ENCODE peak calls at places on chromosomes 1 and 21, in nine cellular contexts. W, A, B, K, G, N, C, S and J are unnamed samples.

GRCh38 chr1:93207211-93207610 is 26.7 kb downstream of the CCDC18 start:
- DNase-seq in A (no peak), C (no peak), W (no peak), G (no peak), S (no peak), B (no peak), N (no peak), K (no peak), J (no peak)

GRCh38 chr1:233662503-233663105 is 48.7 kb downstream of the KCNK1 start:
- DNase-seq in G (no peak), K (no peak), S (no peak), C (no peak), N (no peak), A (no peak), W (no peak), B (no peak), J (no peak)

GRCh38 chr1:246110343-246111219 is 396.5 kb downstream of the SMYD3 start:
- DNase-seq in A (no peak), C (peak; percentile 21), N (no peak), B (no peak), K (no peak), S (no peak), G (no peak), W (no peak), J (peak; percentile 12)

GRCh38 chr1:210624722-210625121 is 296.0 kb downstream of the HHAT start:
- DNase-seq in S (no peak), N (no peak), A (no peak), B (no peak), C (no peak), K (no peak), W (no peak), G (no peak), J (no peak)

GRCh38 chr1:30414851-30415165 is 308.6 kb downstream of the MATN1 start:
- DNase-seq in W (peak; percentile 57), B (no peak), A (no peak), G (no peak), K (no peak), N (no peak), C (no peak), S (no peak), J (no peak)

GRCh38 chr1:18100493-18101063 is 7.0 kb upstream of the IGSF21 start:
- DNase-seq in K (peak; percentile 58), A (peak; percentile 63), W (peak; percentile 92), N (peak; percentile 38), B (peak; percentile 19), S (peak; percentile 50), C (peak; percentile 79), G (peak; percentile 33), J (peak; percentile 65)

GRCh38 chr1:53878492-53879105 is 11.0 kb downstream of the YIPF1 start:
- DNase-seq in C (no peak), B (no peak), N (no peak), W (no peak), K (no peak), G (no peak), A (peak; percentile 11), S (peak; percentile 49), J (peak; percentile 72)

GRCh38 chr1:99527078-99527477 is 118.8 kb upstream of the PALMD start:
- DNase-seq in B (no peak), S (no peak), W (no peak), A (no peak), C (no peak), G (no peak), K (no peak), N (no peak), J (no peak)

GRCh38 chr1:85048296-85049064 is at the start of gene MCOLN3:
- DNase-seq in G (peak; percentile 38), B (peak; percentile 26), C (peak; percentile 56), K (peak; percentile 61), S (peak; percentile 19), N (no peak), W (peak; percentile 92), A (peak; percentile 17), J (peak; percentile 2)

GRCh38 chr1:176643536-176643935 is 180.6 kb downstream of the PAPPA2 start:
- DNase-seq in G (no peak), B (no peak), N (no peak), C (no peak), W (no peak), S (no peak), A (no peak), K (no peak), J (no peak)

GRCh38 chr1:204591473-204592090 is 75.4 kb downstream of the MDM4 start:
- DNase-seq in A (no peak), C (no peak), G (no peak), K (no peak), B (no peak), W (no peak), N (no peak), S (no peak), J (no peak)

DNA sequence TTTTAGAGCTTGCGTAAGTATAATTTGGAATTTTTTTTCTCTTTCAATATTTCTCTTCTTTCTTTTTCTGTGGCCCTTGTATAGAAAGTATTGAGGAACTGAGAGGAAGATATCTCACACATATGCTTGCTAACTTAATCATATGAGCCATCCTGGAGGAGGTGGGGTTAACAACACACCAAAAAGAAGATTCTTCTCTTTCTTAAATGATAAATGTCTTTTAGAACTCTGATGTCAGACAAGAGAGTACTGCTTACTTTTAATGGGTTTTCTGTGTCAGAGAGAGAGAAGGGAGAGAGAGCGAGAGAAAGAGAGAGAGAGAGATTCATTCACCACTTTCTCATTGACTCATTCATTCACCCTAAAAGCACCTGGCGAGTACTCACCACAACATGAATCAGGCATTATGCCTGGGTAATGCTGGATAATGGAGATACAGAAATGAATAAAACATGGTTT is 250.3 kb upstream of the SGIP1 start:
- DNase-seq in B (no peak), C (no peak), G (no peak), A (no peak), W (no peak), S (no peak), N (no peak), K (no peak), J (no peak)
- TF ChIP-seq POLR2A in B (no peak), C (no peak), G (no peak), A (no peak), W (no peak), S (no peak), N (no peak), K (no peak), J (no peak)

GRCh38 chr1:9291914-9292360 is 757 bp upstream of the SPSB1 start:
- DNase-seq in B (peak; percentile 69), W (peak; percentile 93), K (no peak), N (no peak), S (no peak), C (peak; percentile 87), A (no peak), G (no peak), J (peak; percentile 14)

GRCh38 chr1:9294440-9294773 is 1.7 kb downstream of the SPSB1 start:
- DNase-seq in N (no peak), S (no peak), K (no peak), W (no peak), C (no peak), B (peak; percentile 50), A (no peak), G (no peak), J (no peak)

GRCh38 chr1:9293241-9293511 is 482 bp downstream of the SPSB1 start:
- DNase-seq in C (no peak), S (no peak), N (no peak), B (no peak), W (no peak), A (no peak), G (no peak), K (no peak), J (no peak)

GRCh38 chr1:9293512-9294439 is 1.1 kb downstream of the SPSB1 start:
- DNase-seq in S (no peak), B (peak; percentile 46), K (no peak), C (peak; percentile 55), A (no peak), N (no peak), W (no peak), G (no peak), J (peak; percentile 18)

GRCh38 chr1:9292361-9293240 is at the start of gene SPSB1:
- DNase-seq in G (no peak), C (peak; percentile 88), W (peak; percentile 93), K (peak; percentile 67), B (peak; percentile 80), A (no peak), S (no peak), N (peak; percentile 52), J (peak; percentile 46)
- TF ChIP-seq POLR2A in G (no peak), C (peak; percentile 73), W (peak; percentile 59), K (peak; percentile 81), B (peak; percentile 74), A (peak; percentile 67), S (peak; percentile 73), N (no peak), J (no peak)

GRCh38 chr21:33251119-33251518 is 15.0 kb upstream of the IL10RB start:
- DNase-seq in W (no peak), N (no peak), C (no peak), G (no peak), K (no peak), B (no peak), S (no peak), A (no peak), J (no peak)
- TF ChIP-seq POLR2A in W (no peak), N (no peak), C (no peak), G (no peak), K (no peak), B (no peak), S (no peak), A (no peak), J (no peak)

DNA sequence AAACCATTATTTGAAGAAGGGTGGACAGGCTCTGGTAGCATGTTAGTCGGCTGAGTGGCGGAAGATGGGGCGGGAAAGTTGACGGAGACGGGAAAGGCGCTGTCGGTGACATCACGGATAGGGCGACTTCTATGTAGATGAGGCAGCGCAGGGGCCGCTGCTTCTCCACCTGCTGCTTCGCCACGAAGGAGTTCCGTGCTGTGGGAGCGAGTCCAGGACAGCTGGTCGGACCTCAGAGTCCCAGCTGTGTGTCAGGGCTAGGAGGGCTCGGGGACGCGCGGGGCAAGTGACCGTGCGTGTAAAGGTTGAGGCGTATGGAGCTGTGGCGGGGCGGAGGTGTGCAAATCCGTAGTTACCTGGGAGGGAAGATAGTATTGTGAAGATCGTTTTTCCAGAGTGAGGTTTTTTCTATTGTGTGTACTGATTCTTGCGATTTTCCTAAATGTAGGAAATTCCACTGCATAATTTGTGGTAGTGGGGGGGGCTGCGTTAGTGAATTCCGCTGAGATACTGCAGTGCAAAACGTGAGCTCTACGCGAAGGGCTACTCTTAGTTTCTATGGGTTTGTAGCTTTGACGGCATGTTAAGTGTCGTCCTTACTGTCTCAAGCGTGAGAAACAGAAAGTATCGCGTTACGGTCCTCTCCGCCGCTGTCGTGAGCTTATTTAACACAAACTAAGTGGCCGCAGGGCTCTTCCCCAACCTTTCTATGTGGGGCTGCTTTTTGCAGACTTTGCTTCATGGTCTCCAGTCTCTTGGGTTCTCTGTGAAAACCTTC is 111.2 kb upstream of the NBPF11 start:
- DNase-seq in S (peak; percentile 99), N (peak; percentile 78), C (peak; percentile 80), G (peak; percentile 53), A (peak; percentile 65), K (peak; percentile 49), W (peak; percentile 94), B (peak; percentile 50), J (peak; percentile 80)
- TF ChIP-seq POLR2A in S (peak; percentile 100), N (peak; percentile 56), C (peak; percentile 95), G (peak; percentile 100), A (peak; percentile 96), K (peak; percentile 54), W (no peak), B (peak; percentile 20), J (peak; percentile 99)